ENCODE peak calls at places on chromosomes 12 and 14, in nine cellular contexts. H is NCI-H446 treated with DMSO at 0.1 percent for 48 hours, F is posterior vena cava, U is GOT3, P is GM23248, S is left ventricle myocardium inferior, L is hypothalamus, V is GM12891, X is fibroblast of lung. M is an unnamed sample.

GRCh38 chr12:93571360-93571853 is 1.1 kb upstream of the SOCS2 start:
- DNase-seq in P (peak), X (peak), V (peak), H (peak), F (peak), L (peak), S (peak), U (peak), M (peak)

GRCh38 chr14:98888281-98888680 is 383.7 kb downstream of the BCL11B start:
- DNase-seq in X (no peak), L (no peak), V (no peak), U (no peak), H (no peak), F (no peak), P (no peak), S (no peak), M (no peak)

GRCh38 chr14:40197344-40197743 is 765.1 kb upstream of the FBXO33 start:
- DNase-seq in S (no peak), X (peak), F (no peak), U (no peak), L (no peak), P (no peak), V (no peak), H (no peak), M (no peak)

GRCh38 chr14:102900631-102901571 is 21.6 kb upstream of the AMN start:
- DNase-seq in P (no peak), V (peak), U (no peak), L (no peak), S (no peak), H (no peak), F (peak), X (no peak), M (no peak)

GRCh38 chr14:70884595-70885342 is 22.5 kb upstream of the PCNX1 start:
- DNase-seq in H (no peak), L (no peak), U (no peak), S (no peak), V (no peak), P (no peak), F (no peak), X (peak), M (no peak)

GRCh38 chr12:95648990-95649791 is 97.9 kb upstream of the USP44 start:
- DNase-seq in F (no peak), S (no peak), U (no peak), L (no peak), X (peak), V (no peak), H (no peak), P (peak), M (no peak)

GRCh38 chr12:15883536-15883935 is 1.3 kb downstream of the STRAP start:
- DNase-seq in H (no peak), L (no peak), U (no peak), X (peak), S (no peak), V (no peak), F (no peak), P (peak), M (no peak)

GRCh38 chr12:93707836-93708235 is 30.7 kb downstream of the CRADD start:
- DNase-seq in X (peak), U (no peak), F (no peak), S (no peak), L (no peak), H (peak), P (peak), V (no peak), M (no peak)

GRCh38 chr12:46674818-46675217 is 151.0 kb downstream of the SLC38A4 start:
- DNase-seq in V (no peak), L (no peak), S (no peak), F (no peak), X (no peak), H (no peak), P (peak), U (no peak), M (no peak)

M was measured in GF-D8.